ENCODE peak calls at places on chromosomes 7 and 10, in eight cellular contexts. D is HFF-Myc; B is cardiac fibroblast; E is CD8-positive, alpha-beta T cell; J is A549; A is sigmoid colon; X is K562; Q is tibial artery. K is an unnamed sample.

GRCh38 chr7:26417911-26418413 is 126.3 kb downstream of the SNX10 start:
- DNase-seq in D (no peak), B (peak; percentile 0), E (no peak), J (no peak), A (no peak), X (peak; percentile 59), Q (no peak), K (no peak)

GRCh38 chr10:43878386-43878785 is 229.7 kb upstream of the ZNF32 start:
- DNase-seq in D (no peak), B (no peak), E (no peak), J (no peak), A (no peak), X (no peak), Q (no peak), K (no peak)

GRCh38 chr10:96244354-96244753 is 27.0 kb downstream of the BLNK start:
- DNase-seq in D (no peak), B (no peak), E (no peak), J (no peak), A (no peak), X (no peak), Q (no peak), K (no peak)

GRCh38 chr10:21843645-21844044 is 159.9 kb downstream of the DNAJC1 start:
- DNase-seq in D (no peak), B (no peak), E (no peak), J (no peak), A (no peak), X (no peak), Q (no peak), K (no peak)

GRCh38 chr10:60414877-60415585 is 25.4 kb upstream of the ANK3 start:
- DNase-seq in D (peak; percentile 42), B (peak; percentile 64), E (no peak), J (peak; percentile 27), A (no peak), X (no peak), Q (no peak), K (no peak)

GRCh38 chr7:79785556-79785955 is 332.1 kb upstream of the MAGI2 start:
- DNase-seq in D (no peak), B (no peak), E (no peak), J (no peak), A (no peak), X (no peak), Q (no peak), K (no peak)

GRCh38 chr10:100327007-100327700 is 2.9 kb downstream of the PKD2L1 start:
- DNase-seq in D (no peak), B (peak; percentile 38), E (no peak), J (no peak), A (no peak), X (no peak), Q (no peak), K (no peak)

GRCh38 chr7:29017666-29018065 is 59.5 kb upstream of the TRIL start:
- DNase-seq in D (no peak), B (peak; percentile 64), E (no peak), J (no peak), A (no peak), X (no peak), Q (no peak), K (no peak)

GRCh38 chr7:127653396-127653795 is 1.4 kb downstream of the SND1 start:
- DNase-seq in D (no peak), B (no peak), E (no peak), J (no peak), A (no peak), X (no peak), Q (no peak), K (no peak)

GRCh38 chr10:122566632-122567031 is 6.1 kb downstream of the DMBT1 start:
- DNase-seq in D (no peak), B (no peak), E (no peak), J (no peak), A (no peak), X (no peak), Q (no peak), K (no peak)

GRCh38 chr7:155988421-155988820 is 176.2 kb upstream of the SHH start:
- DNase-seq in D (no peak), B (no peak), E (no peak), J (no peak), A (no peak), X (no peak), Q (no peak), K (no peak)

GRCh38 chr7:157827045-157827862 is 490.4 kb downstream of the DNAJB6 start:
- DNase-seq in D (no peak), B (no peak), E (no peak), J (no peak), A (no peak), X (no peak), Q (no peak), K (no peak)

GRCh38 chr10:114045071-114045737 is 1.5 kb downstream of the ADRB1 start:
- DNase-seq in D (no peak), B (no peak), E (no peak), J (no peak), A (peak; percentile 75), X (no peak), Q (no peak), K (no peak)

GRCh38 chr7:128682125-128682524 is 10.0 kb downstream of the GARIN1A start:
- DNase-seq in D (no peak), B (no peak), E (no peak), J (no peak), A (no peak), X (no peak), Q (no peak), K (no peak)

GRCh38 chr10:74968621-74969019 is 142.2 kb downstream of the KAT6B start:
- DNase-seq in D (no peak), B (no peak), E (no peak), J (no peak), A (no peak), X (no peak), Q (no peak), K (no peak)

GRCh38 chr7:2572101-2572842 is 13.5 kb downstream of the IQCE start:
- DNase-seq in D (no peak), B (peak; percentile 43), E (no peak), J (no peak), A (no peak), X (peak; percentile 77), Q (no peak), K (no peak)

GRCh38 chr7:118328505-118329211 is 104.2 kb downstream of the ANKRD7 start:
- DNase-seq in D (no peak), B (no peak), E (no peak), J (no peak), A (no peak), X (no peak), Q (no peak), K (no peak)

GRCh38 chr7:78176186-78176585 is 377.6 kb downstream of the PHTF2 start:
- DNase-seq in D (no peak), B (peak; percentile 65), E (no peak), J (no peak), A (no peak), X (no peak), Q (no peak), K (no peak)

GRCh38 chr10:48439581-48440041 is 133.1 kb downstream of the MAPK8 start:
- DNase-seq in D (no peak), B (peak; percentile 47), E (no peak), J (no peak), A (no peak), X (no peak), Q (no peak), K (no peak)

GRCh38 chr7:151086802-151087246 is 549 bp downstream of the AGAP3 start:
- DNase-seq in D (no peak), B (no peak), E (no peak), J (no peak), A (no peak), X (peak; percentile 50), Q (no peak), K (peak; percentile 31)

GRCh38 chr10:56823849-56824248 is 462.8 kb upstream of the ZWINT start:
- DNase-seq in D (no peak), B (no peak), E (no peak), J (peak; percentile 17), A (no peak), X (no peak), Q (no peak), K (no peak)
- TF ChIP-seq CTCF in D (peak; percentile 6), B (peak; percentile 32), E (no peak), J (no peak), A (no peak), X (no peak), Q (no peak), K (peak; percentile 51)

GRCh38 chr10:35640474-35640873 is 1.6 kb downstream of the FZD8 start:
- DNase-seq in D (no peak), B (peak; percentile 76), E (no peak), J (peak; percentile 85), A (peak; percentile 83), X (peak; percentile 75), Q (peak; percentile 57), K (peak; percentile 61)

GRCh38 chr10:35639651-35640311 is 2.3 kb downstream of the FZD8 start:
- DNase-seq in D (no peak), B (peak; percentile 43), E (no peak), J (peak; percentile 51), A (peak; percentile 74), X (no peak), Q (peak; percentile 37), K (peak; percentile 34)

GRCh38 chr10:35642023-35642792 is at the start of gene FZD8:
- DNase-seq in D (peak; percentile 17), B (peak; percentile 94), E (peak; percentile 24), J (peak; percentile 92), A (peak; percentile 96), X (peak; percentile 92), Q (peak; percentile 91), K (peak; percentile 74)

GRCh38 chr10:35641430-35642015 is 573 bp downstream of the FZD8 start:
- DNase-seq in D (no peak), B (peak; percentile 49), E (no peak), J (peak; percentile 42), A (no peak), X (no peak), Q (no peak), K (peak; percentile 26)

GRCh38 chr10:35640951-35641429 is 1.1 kb downstream of the FZD8 start:
- DNase-seq in D (peak; percentile 20), B (peak; percentile 88), E (no peak), J (peak; percentile 90), A (peak; percentile 82), X (no peak), Q (peak; percentile 66), K (peak; percentile 62)
- TF ChIP-seq CTCF in D (no peak), B (no peak), E (no peak), J (no peak), A (no peak), X (no peak), Q (no peak), K (peak; percentile 22)

DNA sequence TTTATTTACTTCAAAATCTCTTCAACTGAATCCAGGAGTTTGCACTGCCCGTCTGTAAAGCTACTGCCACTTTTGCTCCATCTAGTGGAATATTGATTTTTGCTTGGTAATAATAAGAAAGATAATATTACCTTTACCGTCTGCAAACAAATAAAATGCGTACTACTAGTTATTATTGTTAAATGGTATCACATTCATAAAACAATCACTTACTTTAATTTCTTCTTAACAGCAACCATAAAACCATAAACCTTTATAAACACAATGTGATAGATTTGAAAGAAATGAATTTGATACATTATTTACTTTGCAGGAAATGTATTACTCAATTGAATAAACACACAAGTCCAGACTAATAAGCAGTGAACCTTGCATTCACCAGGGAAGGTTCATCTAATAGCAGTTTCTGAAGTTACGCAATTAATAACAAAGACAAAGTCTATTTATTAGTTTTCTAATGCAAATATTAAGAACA is 6.4 kb downstream of the AGMO start:
- DNase-seq in D (no peak), B (peak; percentile 34), E (no peak), J (peak; percentile 52), A (no peak), X (no peak), Q (no peak), K (no peak)
- TF ChIP-seq CTCF in D (peak; percentile 14), B (peak; percentile 24), E (no peak), J (peak; percentile 45), A (no peak), X (no peak), Q (peak; percentile 24), K (no peak)

GRCh38 chr10:131143425-131144165 is 167.9 kb downstream of the TCERG1L start:
- DNase-seq in D (no peak), B (no peak), E (no peak), J (no peak), A (no peak), X (no peak), Q (no peak), K (no peak)
- TF ChIP-seq CTCF in D (no peak), B (no peak), E (no peak), J (no peak), A (no peak), X (no peak), Q (no peak), K (no peak)

K was measured in neural crest cell.